ENCODE peak calls at places on chromosomes 12 and 14, in nine cellular contexts. R, C, M, V, Y, S, D, L and O are unnamed samples.

GRCh38 chr14:100065161-100065871 is at the start of gene EVL:
- DNase-seq in R (no peak), C (peak), M (no peak), V (no peak), Y (no peak), S (no peak), D (no peak), L (no peak), O (no peak)

GRCh38 chr14:98173291-98173690 is 1098.7 kb downstream of the BCL11B start:
- DNase-seq in R (no peak), C (no peak), M (no peak), V (no peak), Y (no peak), S (peak), D (no peak), L (no peak), O (no peak)

GRCh38 chr12:127809236-127809635 is 457.7 kb upstream of the TMEM132C start:
- DNase-seq in R (peak), C (no peak), M (peak), V (no peak), Y (no peak), S (no peak), D (no peak), L (peak), O (no peak)

GRCh38 chr12:110790301-110790700 is 47.6 kb upstream of the PPP1CC start:
- DNase-seq in R (no peak), C (no peak), M (peak), V (no peak), Y (no peak), S (no peak), D (no peak), L (no peak), O (no peak)

GRCh38 chr12:85725991-85726390 is 110.2 kb downstream of the RASSF9 start:
- DNase-seq in R (no peak), C (no peak), M (peak), V (no peak), Y (no peak), S (no peak), D (no peak), L (peak), O (no peak)

GRCh38 chr12:57149309-57149900 is 2.0 kb upstream of the LRP1-AS start:
- DNase-seq in R (no peak), C (no peak), M (peak), V (no peak), Y (no peak), S (peak), D (no peak), L (no peak), O (no peak)

GRCh38 chr12:116090516-116090915 is 187.0 kb downstream of the MED13L start:
- DNase-seq in R (no peak), C (no peak), M (no peak), V (no peak), Y (no peak), S (no peak), D (no peak), L (no peak), O (no peak)

GRCh38 chr12:51388066-51388799 is 3.0 kb downstream of the GALNT6 start:
- DNase-seq in R (no peak), C (no peak), M (peak), V (no peak), Y (no peak), S (no peak), D (no peak), L (peak), O (no peak)

GRCh38 chr12:66188584-66189475 is at the start of gene IRAK3:
- DNase-seq in R (peak), C (peak), M (peak), V (no peak), Y (peak), S (peak), D (peak), L (peak), O (peak)

GRCh38 chr14:92945959-92946846 is 23.3 kb downstream of the CHGA start:
- DNase-seq in R (no peak), C (no peak), M (peak), V (no peak), Y (peak), S (peak), D (peak), L (peak), O (no peak)

GRCh38 chr12:124746649-124747425 is 116.8 kb downstream of the SCARB1 start:
- DNase-seq in R (no peak), C (no peak), M (no peak), V (no peak), Y (no peak), S (peak), D (no peak), L (no peak), O (no peak)

GRCh38 chr12:57940915-57941164 is 527 bp upstream of the ATP23 start:
- DNase-seq in R (no peak), C (no peak), M (no peak), V (no peak), Y (no peak), S (peak), D (no peak), L (no peak), O (no peak)

GRCh38 chr12:52165096-52165855 is 26.5 kb downstream of the KRT80 start:
- DNase-seq in R (no peak), C (no peak), M (no peak), V (no peak), Y (no peak), S (no peak), D (peak), L (no peak), O (no peak)

GRCh38 chr12:93039930-93040329 is 110.8 kb upstream of the EEA1 start:
- DNase-seq in R (no peak), C (no peak), M (no peak), V (no peak), Y (no peak), S (no peak), D (no peak), L (no peak), O (no peak)

GRCh38 chr14:67420102-67420739 is 8.3 kb upstream of the PLEK2 start:
- DNase-seq in R (no peak), C (no peak), M (no peak), V (no peak), Y (no peak), S (peak), D (no peak), L (no peak), O (peak)

GRCh38 chr12:46354111-46354798 is 18.3 kb downstream of the SLC38A2 start:
- DNase-seq in R (no peak), C (no peak), M (no peak), V (no peak), Y (no peak), S (no peak), D (no peak), L (no peak), O (no peak)

GRCh38 chr14:104794641-104795467 is 694 bp downstream of the AKT1 start:
- DNase-seq in R (no peak), C (peak), M (no peak), V (no peak), Y (peak), S (peak), D (no peak), L (no peak), O (no peak)

GRCh38 chr14:44149597-44149996 is 357.5 kb downstream of the FSCB start:
- DNase-seq in R (no peak), C (peak), M (no peak), V (no peak), Y (peak), S (no peak), D (peak), L (peak), O (peak)

GRCh38 chr12:20268121-20268732 is 100.1 kb upstream of the PDE3A start:
- DNase-seq in R (no peak), C (no peak), M (peak), V (no peak), Y (no peak), S (no peak), D (no peak), L (peak), O (no peak)

GRCh38 chr12:79155703-79156102 is 291.1 kb downstream of the SYT1 start:
- DNase-seq in R (no peak), C (no peak), M (peak), V (no peak), Y (no peak), S (no peak), D (no peak), L (no peak), O (no peak)

GRCh38 chr12:14961466-14962155 is at the start of gene ARHGDIB:
- DNase-seq in R (no peak), C (no peak), M (no peak), V (no peak), Y (peak), S (peak), D (no peak), L (no peak), O (no peak)

GRCh38 chr14:25308244-25308643 is 258.3 kb upstream of the STXBP6 start:
- DNase-seq in R (no peak), C (no peak), M (peak), V (no peak), Y (no peak), S (peak), D (no peak), L (peak), O (peak)

DNA sequence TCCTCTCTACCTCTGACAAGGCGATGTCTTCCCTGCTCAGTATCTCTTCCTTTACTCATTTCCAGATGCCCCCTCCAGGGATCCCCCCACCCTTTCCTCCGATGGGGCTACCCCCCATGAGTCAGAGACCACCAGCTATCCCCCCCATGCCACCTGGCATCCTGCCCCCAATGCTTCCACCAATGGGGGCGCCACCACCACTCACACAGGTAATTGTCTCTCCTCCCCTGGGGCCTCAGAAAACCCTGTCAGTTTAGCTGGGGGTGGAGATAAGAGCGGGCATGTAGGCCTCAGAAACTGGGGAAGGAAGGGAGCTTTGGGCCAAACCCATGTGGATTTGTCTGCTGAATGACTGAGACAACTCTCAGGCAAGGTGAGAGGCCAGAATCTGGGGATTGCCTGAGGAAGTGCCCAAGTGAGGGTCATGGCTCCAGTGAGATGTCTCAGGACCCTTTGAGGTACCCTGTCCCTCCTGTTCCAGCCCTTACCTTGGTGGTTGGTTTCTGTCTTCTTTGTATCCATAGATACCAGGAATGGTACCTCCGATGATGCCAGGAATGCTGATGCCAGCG is 8.1 kb downstream of the PRPF40B start:
- DNase-seq in R (no peak), C (no peak), M (no peak), V (no peak), Y (no peak), S (peak), D (no peak), L (no peak), O (no peak)
- TF ChIP-seq CTCF in R (no peak), C (no peak), M (no peak), V (no peak), Y (no peak), S (no peak), D (no peak), L (no peak), O (no peak)

GRCh38 chr14:57268161-57269067 is at the start of the genes AP5M1 and EXOC5:
- DNase-seq in R (peak), C (peak), M (peak), V (peak), Y (peak), S (peak), D (peak), L (peak), O (peak)
- TF ChIP-seq CTCF in R (no peak), C (no peak), M (no peak), V (peak), Y (no peak), S (no peak), D (peak), L (peak), O (no peak)

DNA sequence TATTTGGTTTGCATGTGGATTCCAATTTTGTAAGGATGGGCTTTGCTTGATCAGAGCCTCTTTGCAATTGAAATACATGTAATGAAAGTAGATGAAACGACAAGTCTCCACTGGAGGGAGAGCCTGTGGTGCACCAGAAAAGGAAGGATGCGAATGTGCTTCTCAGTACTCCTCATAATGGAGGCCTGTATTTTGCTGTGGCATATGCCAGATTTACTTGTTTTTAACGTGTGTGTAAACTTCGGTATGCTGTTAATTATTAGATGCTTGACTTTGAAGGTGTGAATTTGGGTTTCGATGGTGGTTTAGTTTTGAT is 2.8 kb downstream of the DYRK2 start:
- DNase-seq in R (no peak), C (peak), M (peak), V (no peak), Y (peak), S (peak), D (no peak), L (peak), O (no peak)
- TF ChIP-seq CTCF in R (no peak), C (peak), M (peak), V (no peak), Y (no peak), S (peak), D (no peak), L (no peak), O (no peak)

GRCh38 chr14:61526405-61527312 is 168.7 kb upstream of the HIF1A start:
- DNase-seq in R (peak), C (peak), M (no peak), V (no peak), Y (no peak), S (peak), D (no peak), L (no peak), O (no peak)
- TF ChIP-seq CTCF in R (no peak), C (no peak), M (no peak), V (no peak), Y (no peak), S (no peak), D (no peak), L (no peak), O (no peak)

DNA sequence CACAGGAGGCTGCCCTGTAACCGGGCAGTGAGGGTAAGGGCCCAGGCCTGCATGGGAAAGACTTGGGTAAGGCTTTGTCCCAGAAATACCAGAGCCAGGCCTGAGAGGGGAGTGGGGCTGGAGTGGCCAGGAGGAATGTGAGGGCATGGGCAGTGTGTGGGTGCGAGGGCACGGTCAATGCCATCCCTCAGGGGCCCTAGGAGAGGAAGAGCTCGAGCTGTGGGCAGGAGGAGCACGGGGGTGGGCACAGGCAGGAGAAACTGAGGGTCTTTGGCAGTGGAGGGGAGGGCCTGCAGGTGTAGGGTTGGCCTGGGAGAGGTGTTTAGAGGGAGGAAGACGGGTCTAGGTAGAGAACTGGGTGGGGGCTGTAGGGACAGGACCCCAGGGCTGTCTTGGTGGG is 381.6 kb downstream of the TMEM121 start:
- DNase-seq in R (no peak), C (no peak), M (no peak), V (no peak), Y (no peak), S (no peak), D (no peak), L (no peak), O (no peak)
- TF ChIP-seq CTCF in R (no peak), C (no peak), M (no peak), V (no peak), Y (no peak), S (no peak), D (no peak), L (no peak), O (no peak)

DNA sequence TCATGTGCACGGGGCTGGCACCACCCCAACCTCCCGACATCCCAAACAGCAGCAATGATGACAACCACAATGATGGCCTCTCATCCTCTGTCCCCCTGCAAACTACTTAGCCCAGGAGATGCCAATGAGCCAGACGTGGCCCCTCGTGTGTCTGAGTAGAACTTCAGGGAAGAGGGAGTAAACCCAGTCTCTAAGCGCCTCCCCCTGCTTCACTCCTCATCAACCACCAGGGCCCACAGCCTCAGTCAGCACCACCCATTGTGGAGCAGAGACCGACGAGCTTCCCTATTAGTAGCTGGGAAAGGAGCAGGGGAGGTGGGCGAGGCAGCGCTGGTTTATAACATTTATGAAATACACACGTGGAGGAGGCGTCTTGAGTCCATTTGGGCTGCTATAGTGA is 182.7 kb upstream of the SFSWAP start:
- DNase-seq in R (no peak), C (no peak), M (no peak), V (no peak), Y (no peak), S (no peak), D (no peak), L (no peak), O (no peak)
- TF ChIP-seq CTCF in R (no peak), C (no peak), M (no peak), V (no peak), Y (no peak), S (no peak), D (no peak), L (no peak), O (no peak)